ENCODE peak calls at places on chromosomes 16 and 17, in ten cellular contexts. One of them, this sample, is unnamed.

GRCh38 chr16:78640886-78641285 is 541.4 kb downstream of the WWOX start:
- DNase-seq in C1 segment of cervical spinal cord: no peak
- DNase-seq in upper lobe of right lung: no peak
- DNase-seq in T-helper 1 cell: no peak
- DNase-seq in skeletal muscle cell: no peak
- DNase-seq in T-helper 2 cell: no peak
- DNase-seq in globus pallidus: no peak
- DNase-seq in H7: no peak
- DNase-seq in amniotic stem cell: no peak
- DNase-seq in stimulated activated CD4-positive, alpha-beta T cell treated with anti-CD3 and anti-CD28 coated beads, Interleukin-2, amount 100 ng/mL, for 48 hours: no peak
- DNase-seq in this sample: no peak

GRCh38 chr16:30659507-30660423 is 1.5 kb downstream of the FBRS start:
- DNase-seq in C1 segment of cervical spinal cord: no peak
- DNase-seq in upper lobe of right lung: peak
- DNase-seq in T-helper 1 cell: no peak
- DNase-seq in skeletal muscle cell: no peak
- DNase-seq in T-helper 2 cell: peak
- DNase-seq in globus pallidus: no peak
- DNase-seq in H7: peak
- DNase-seq in amniotic stem cell: no peak
- DNase-seq in stimulated activated CD4-positive, alpha-beta T cell treated with anti-CD3 and anti-CD28 coated beads, Interleukin-2, amount 100 ng/mL, for 48 hours: peak
- DNase-seq in this sample: no peak

GRCh38 chr17:82065638-82066303 is at the start of gene DUS1L:
- DNase-seq in C1 segment of cervical spinal cord: peak
- DNase-seq in upper lobe of right lung: peak
- DNase-seq in T-helper 1 cell: peak
- DNase-seq in skeletal muscle cell: no peak
- DNase-seq in T-helper 2 cell: peak
- DNase-seq in globus pallidus: peak
- DNase-seq in H7: peak
- DNase-seq in amniotic stem cell: no peak
- DNase-seq in stimulated activated CD4-positive, alpha-beta T cell treated with anti-CD3 and anti-CD28 coated beads, Interleukin-2, amount 100 ng/mL, for 48 hours: peak
- DNase-seq in this sample: peak

GRCh38 chr16:68985855-68986254 is 119.6 kb upstream of the HAS3 start:
- DNase-seq in C1 segment of cervical spinal cord: no peak
- DNase-seq in upper lobe of right lung: no peak
- DNase-seq in T-helper 1 cell: no peak
- DNase-seq in skeletal muscle cell: peak
- DNase-seq in T-helper 2 cell: no peak
- DNase-seq in globus pallidus: no peak
- DNase-seq in H7: no peak
- DNase-seq in amniotic stem cell: no peak
- DNase-seq in stimulated activated CD4-positive, alpha-beta T cell treated with anti-CD3 and anti-CD28 coated beads, Interleukin-2, amount 100 ng/mL, for 48 hours: no peak
- DNase-seq in this sample: no peak

GRCh38 chr17:76707985-76708807 is 2.6 kb downstream of the MXRA7 start:
- DNase-seq in C1 segment of cervical spinal cord: peak
- DNase-seq in upper lobe of right lung: no peak
- DNase-seq in T-helper 1 cell: no peak
- DNase-seq in skeletal muscle cell: no peak
- DNase-seq in T-helper 2 cell: no peak
- DNase-seq in globus pallidus: peak
- DNase-seq in H7: peak
- DNase-seq in amniotic stem cell: no peak
- DNase-seq in stimulated activated CD4-positive, alpha-beta T cell treated with anti-CD3 and anti-CD28 coated beads, Interleukin-2, amount 100 ng/mL, for 48 hours: no peak
- DNase-seq in this sample: no peak

GRCh38 chr17:66634193-66634592 is 200.7 kb upstream of the CACNG5 start:
- DNase-seq in C1 segment of cervical spinal cord: no peak
- DNase-seq in upper lobe of right lung: no peak
- DNase-seq in T-helper 1 cell: no peak
- DNase-seq in skeletal muscle cell: no peak
- DNase-seq in T-helper 2 cell: no peak
- DNase-seq in globus pallidus: no peak
- DNase-seq in H7: no peak
- DNase-seq in amniotic stem cell: no peak
- DNase-seq in stimulated activated CD4-positive, alpha-beta T cell treated with anti-CD3 and anti-CD28 coated beads, Interleukin-2, amount 100 ng/mL, for 48 hours: no peak
- DNase-seq in this sample: no peak

GRCh38 chr16:15521758-15522509 is 87.5 kb downstream of the BMERB1 start:
- DNase-seq in C1 segment of cervical spinal cord: no peak
- DNase-seq in upper lobe of right lung: no peak
- DNase-seq in T-helper 1 cell: no peak
- DNase-seq in skeletal muscle cell: no peak
- DNase-seq in T-helper 2 cell: no peak
- DNase-seq in globus pallidus: peak
- DNase-seq in H7: no peak
- DNase-seq in amniotic stem cell: no peak
- DNase-seq in stimulated activated CD4-positive, alpha-beta T cell treated with anti-CD3 and anti-CD28 coated beads, Interleukin-2, amount 100 ng/mL, for 48 hours: no peak
- DNase-seq in this sample: no peak

GRCh38 chr17:57004944-57005579 is 27.1 kb downstream of the SCPEP1 start:
- DNase-seq in C1 segment of cervical spinal cord: no peak
- DNase-seq in upper lobe of right lung: no peak
- DNase-seq in T-helper 1 cell: no peak
- DNase-seq in skeletal muscle cell: no peak
- DNase-seq in T-helper 2 cell: no peak
- DNase-seq in globus pallidus: no peak
- DNase-seq in H7: peak
- DNase-seq in amniotic stem cell: no peak
- DNase-seq in stimulated activated CD4-positive, alpha-beta T cell treated with anti-CD3 and anti-CD28 coated beads, Interleukin-2, amount 100 ng/mL, for 48 hours: no peak
- DNase-seq in this sample: no peak

GRCh38 chr17:10775058-10775457 is 28.8 kb downstream of the TMEM238L start:
- DNase-seq in C1 segment of cervical spinal cord: no peak
- DNase-seq in upper lobe of right lung: no peak
- DNase-seq in T-helper 1 cell: no peak
- DNase-seq in skeletal muscle cell: no peak
- DNase-seq in T-helper 2 cell: no peak
- DNase-seq in globus pallidus: no peak
- DNase-seq in H7: no peak
- DNase-seq in amniotic stem cell: no peak
- DNase-seq in stimulated activated CD4-positive, alpha-beta T cell treated with anti-CD3 and anti-CD28 coated beads, Interleukin-2, amount 100 ng/mL, for 48 hours: no peak
- DNase-seq in this sample: no peak

GRCh38 chr17:71438631-71439146 is 682.1 kb upstream of the SOX9 start:
- DNase-seq in C1 segment of cervical spinal cord: no peak
- DNase-seq in upper lobe of right lung: no peak
- DNase-seq in T-helper 1 cell: no peak
- DNase-seq in skeletal muscle cell: peak
- DNase-seq in T-helper 2 cell: no peak
- DNase-seq in globus pallidus: peak
- DNase-seq in H7: no peak
- DNase-seq in amniotic stem cell: peak
- DNase-seq in stimulated activated CD4-positive, alpha-beta T cell treated with anti-CD3 and anti-CD28 coated beads, Interleukin-2, amount 100 ng/mL, for 48 hours: no peak
- DNase-seq in this sample: no peak

GRCh38 chr16:2034695-2035430 is 8.2 kb downstream of the NHERF2 start:
- DNase-seq in C1 segment of cervical spinal cord: no peak
- DNase-seq in upper lobe of right lung: no peak
- DNase-seq in T-helper 1 cell: no peak
- DNase-seq in skeletal muscle cell: no peak
- DNase-seq in T-helper 2 cell: no peak
- DNase-seq in globus pallidus: no peak
- DNase-seq in H7: no peak
- DNase-seq in amniotic stem cell: no peak
- DNase-seq in stimulated activated CD4-positive, alpha-beta T cell treated with anti-CD3 and anti-CD28 coated beads, Interleukin-2, amount 100 ng/mL, for 48 hours: no peak
- DNase-seq in this sample: no peak

GRCh38 chr16:75494696-75495601 is at the start of gene CHST6:
- DNase-seq in C1 segment of cervical spinal cord: peak
- DNase-seq in upper lobe of right lung: no peak
- DNase-seq in T-helper 1 cell: no peak
- DNase-seq in skeletal muscle cell: no peak
- DNase-seq in T-helper 2 cell: no peak
- DNase-seq in globus pallidus: peak
- DNase-seq in H7: peak
- DNase-seq in amniotic stem cell: no peak
- DNase-seq in stimulated activated CD4-positive, alpha-beta T cell treated with anti-CD3 and anti-CD28 coated beads, Interleukin-2, amount 100 ng/mL, for 48 hours: peak
- DNase-seq in this sample: no peak

GRCh38 chr17:39252788-39253460 is 27.2 kb upstream of the STAC2 start:
- DNase-seq in C1 segment of cervical spinal cord: no peak
- DNase-seq in upper lobe of right lung: no peak
- DNase-seq in T-helper 1 cell: no peak
- DNase-seq in skeletal muscle cell: no peak
- DNase-seq in T-helper 2 cell: no peak
- DNase-seq in globus pallidus: no peak
- DNase-seq in H7: peak
- DNase-seq in amniotic stem cell: no peak
- DNase-seq in stimulated activated CD4-positive, alpha-beta T cell treated with anti-CD3 and anti-CD28 coated beads, Interleukin-2, amount 100 ng/mL, for 48 hours: no peak
- DNase-seq in this sample: no peak

GRCh38 chr16:20191566-20191965 is 117.9 kb upstream of the GPR139 start:
- DNase-seq in C1 segment of cervical spinal cord: no peak
- DNase-seq in upper lobe of right lung: no peak
- DNase-seq in T-helper 1 cell: no peak
- DNase-seq in skeletal muscle cell: no peak
- DNase-seq in T-helper 2 cell: no peak
- DNase-seq in globus pallidus: no peak
- DNase-seq in H7: no peak
- DNase-seq in amniotic stem cell: no peak
- DNase-seq in stimulated activated CD4-positive, alpha-beta T cell treated with anti-CD3 and anti-CD28 coated beads, Interleukin-2, amount 100 ng/mL, for 48 hours: no peak
- DNase-seq in this sample: no peak

GRCh38 chr16:78584213-78584860 is 484.9 kb downstream of the WWOX start:
- DNase-seq in C1 segment of cervical spinal cord: no peak
- DNase-seq in upper lobe of right lung: no peak
- DNase-seq in T-helper 1 cell: no peak
- DNase-seq in skeletal muscle cell: no peak
- DNase-seq in T-helper 2 cell: no peak
- DNase-seq in globus pallidus: no peak
- DNase-seq in H7: no peak
- DNase-seq in amniotic stem cell: no peak
- DNase-seq in stimulated activated CD4-positive, alpha-beta T cell treated with anti-CD3 and anti-CD28 coated beads, Interleukin-2, amount 100 ng/mL, for 48 hours: no peak
- DNase-seq in this sample: no peak

GRCh38 chr17:42276359-42276608 is at the start of gene STAT5B:
- DNase-seq in C1 segment of cervical spinal cord: peak
- DNase-seq in upper lobe of right lung: peak
- DNase-seq in T-helper 1 cell: peak
- DNase-seq in skeletal muscle cell: no peak
- DNase-seq in T-helper 2 cell: peak
- DNase-seq in globus pallidus: peak
- DNase-seq in H7: peak
- DNase-seq in amniotic stem cell: peak
- DNase-seq in stimulated activated CD4-positive, alpha-beta T cell treated with anti-CD3 and anti-CD28 coated beads, Interleukin-2, amount 100 ng/mL, for 48 hours: peak
- DNase-seq in this sample: peak

GRCh38 chr16:88911148-88911945 is 44.9 kb upstream of the PABPN1L start:
- DNase-seq in C1 segment of cervical spinal cord: no peak
- DNase-seq in upper lobe of right lung: no peak
- DNase-seq in T-helper 1 cell: no peak
- DNase-seq in skeletal muscle cell: no peak
- DNase-seq in T-helper 2 cell: no peak
- DNase-seq in globus pallidus: no peak
- DNase-seq in H7: peak
- DNase-seq in amniotic stem cell: no peak
- DNase-seq in stimulated activated CD4-positive, alpha-beta T cell treated with anti-CD3 and anti-CD28 coated beads, Interleukin-2, amount 100 ng/mL, for 48 hours: no peak
- DNase-seq in this sample: no peak

GRCh38 chr17:79388556-79389295 is 222.1 kb downstream of the RBFOX3 start:
- DNase-seq in C1 segment of cervical spinal cord: no peak
- DNase-seq in upper lobe of right lung: peak
- DNase-seq in T-helper 1 cell: no peak
- DNase-seq in skeletal muscle cell: no peak
- DNase-seq in T-helper 2 cell: no peak
- DNase-seq in globus pallidus: no peak
- DNase-seq in H7: peak
- DNase-seq in amniotic stem cell: no peak
- DNase-seq in stimulated activated CD4-positive, alpha-beta T cell treated with anti-CD3 and anti-CD28 coated beads, Interleukin-2, amount 100 ng/mL, for 48 hours: no peak
- DNase-seq in this sample: no peak

GRCh38 chr16:10039220-10040096 is 142.8 kb downstream of the GRIN2A start:
- DNase-seq in C1 segment of cervical spinal cord: peak
- DNase-seq in upper lobe of right lung: no peak
- DNase-seq in T-helper 1 cell: no peak
- DNase-seq in skeletal muscle cell: no peak
- DNase-seq in T-helper 2 cell: no peak
- DNase-seq in globus pallidus: peak
- DNase-seq in H7: peak
- DNase-seq in amniotic stem cell: no peak
- DNase-seq in stimulated activated CD4-positive, alpha-beta T cell treated with anti-CD3 and anti-CD28 coated beads, Interleukin-2, amount 100 ng/mL, for 48 hours: no peak
- DNase-seq in this sample: no peak

GRCh38 chr17:57110152-57110542 is 25.1 kb downstream of the AKAP1 start:
- DNase-seq in C1 segment of cervical spinal cord: no peak
- DNase-seq in upper lobe of right lung: no peak
- DNase-seq in T-helper 1 cell: no peak
- DNase-seq in skeletal muscle cell: no peak
- DNase-seq in T-helper 2 cell: no peak
- DNase-seq in globus pallidus: no peak
- DNase-seq in H7: no peak
- DNase-seq in amniotic stem cell: no peak
- DNase-seq in stimulated activated CD4-positive, alpha-beta T cell treated with anti-CD3 and anti-CD28 coated beads, Interleukin-2, amount 100 ng/mL, for 48 hours: no peak
- DNase-seq in this sample: peak

GRCh38 chr17:49402706-49403105 is 12.0 kb downstream of the PHB1 start:
- DNase-seq in C1 segment of cervical spinal cord: no peak
- DNase-seq in upper lobe of right lung: no peak
- DNase-seq in T-helper 1 cell: no peak
- DNase-seq in skeletal muscle cell: no peak
- DNase-seq in T-helper 2 cell: no peak
- DNase-seq in globus pallidus: no peak
- DNase-seq in H7: no peak
- DNase-seq in amniotic stem cell: no peak
- DNase-seq in stimulated activated CD4-positive, alpha-beta T cell treated with anti-CD3 and anti-CD28 coated beads, Interleukin-2, amount 100 ng/mL, for 48 hours: no peak
- DNase-seq in this sample: no peak

GRCh38 chr16:84605339-84605848 is 12.5 kb downstream of the COTL1 start:
- DNase-seq in C1 segment of cervical spinal cord: no peak
- DNase-seq in upper lobe of right lung: no peak
- DNase-seq in T-helper 1 cell: no peak
- DNase-seq in skeletal muscle cell: no peak
- DNase-seq in T-helper 2 cell: no peak
- DNase-seq in globus pallidus: no peak
- DNase-seq in H7: no peak
- DNase-seq in amniotic stem cell: no peak
- DNase-seq in stimulated activated CD4-positive, alpha-beta T cell treated with anti-CD3 and anti-CD28 coated beads, Interleukin-2, amount 100 ng/mL, for 48 hours: no peak
- DNase-seq in this sample: no peak

GRCh38 chr17:37489197-37490001 is at the start of gene DUSP14:
- DNase-seq in C1 segment of cervical spinal cord: peak
- DNase-seq in upper lobe of right lung: peak
- DNase-seq in T-helper 1 cell: peak
- DNase-seq in skeletal muscle cell: no peak
- DNase-seq in T-helper 2 cell: peak
- DNase-seq in globus pallidus: peak
- DNase-seq in H7: peak
- DNase-seq in amniotic stem cell: peak
- DNase-seq in stimulated activated CD4-positive, alpha-beta T cell treated with anti-CD3 and anti-CD28 coated beads, Interleukin-2, amount 100 ng/mL, for 48 hours: peak
- DNase-seq in this sample: peak

GRCh38 chr17:75664099-75664549 is 2.8 kb downstream of the RECQL5 start:
- DNase-seq in C1 segment of cervical spinal cord: no peak
- DNase-seq in upper lobe of right lung: no peak
- DNase-seq in T-helper 1 cell: no peak
- DNase-seq in skeletal muscle cell: no peak
- DNase-seq in T-helper 2 cell: no peak
- DNase-seq in globus pallidus: no peak
- DNase-seq in H7: no peak
- DNase-seq in amniotic stem cell: no peak
- DNase-seq in stimulated activated CD4-positive, alpha-beta T cell treated with anti-CD3 and anti-CD28 coated beads, Interleukin-2, amount 100 ng/mL, for 48 hours: no peak
- DNase-seq in this sample: peak

GRCh38 chr17:44205962-44206824 is 6.5 kb upstream of the ATXN7L3 start:
- DNase-seq in C1 segment of cervical spinal cord: no peak
- DNase-seq in upper lobe of right lung: no peak
- DNase-seq in T-helper 1 cell: no peak
- DNase-seq in skeletal muscle cell: no peak
- DNase-seq in T-helper 2 cell: no peak
- DNase-seq in globus pallidus: no peak
- DNase-seq in H7: peak
- DNase-seq in amniotic stem cell: no peak
- DNase-seq in stimulated activated CD4-positive, alpha-beta T cell treated with anti-CD3 and anti-CD28 coated beads, Interleukin-2, amount 100 ng/mL, for 48 hours: no peak
- DNase-seq in this sample: no peak

GRCh38 chr16:67685388-67686112 is 18.9 kb downstream of the C16orf86 start:
- DNase-seq in C1 segment of cervical spinal cord: no peak
- DNase-seq in upper lobe of right lung: no peak
- DNase-seq in T-helper 1 cell: no peak
- DNase-seq in skeletal muscle cell: no peak
- DNase-seq in T-helper 2 cell: no peak
- DNase-seq in globus pallidus: no peak
- DNase-seq in H7: no peak
- DNase-seq in amniotic stem cell: no peak
- DNase-seq in stimulated activated CD4-positive, alpha-beta T cell treated with anti-CD3 and anti-CD28 coated beads, Interleukin-2, amount 100 ng/mL, for 48 hours: no peak
- DNase-seq in this sample: no peak

GRCh38 chr17:42720996-42721583 is 23.8 kb downstream of the EZH1 start:
- DNase-seq in C1 segment of cervical spinal cord: no peak
- DNase-seq in upper lobe of right lung: no peak
- DNase-seq in T-helper 1 cell: no peak
- DNase-seq in skeletal muscle cell: peak
- DNase-seq in T-helper 2 cell: peak
- DNase-seq in globus pallidus: peak
- DNase-seq in H7: peak
- DNase-seq in amniotic stem cell: peak
- DNase-seq in stimulated activated CD4-positive, alpha-beta T cell treated with anti-CD3 and anti-CD28 coated beads, Interleukin-2, amount 100 ng/mL, for 48 hours: peak
- DNase-seq in this sample: no peak

GRCh38 chr16:54931041-54931756 is 534 bp downstream of the IRX5 start:
- DNase-seq in C1 segment of cervical spinal cord: no peak
- DNase-seq in upper lobe of right lung: peak
- DNase-seq in T-helper 1 cell: no peak
- DNase-seq in skeletal muscle cell: no peak
- DNase-seq in T-helper 2 cell: no peak
- DNase-seq in globus pallidus: no peak
- DNase-seq in H7: peak
- DNase-seq in amniotic stem cell: peak
- DNase-seq in stimulated activated CD4-positive, alpha-beta T cell treated with anti-CD3 and anti-CD28 coated beads, Interleukin-2, amount 100 ng/mL, for 48 hours: no peak
- DNase-seq in this sample: no peak

This sample was measured in sciatic nerve.